ENCODE peak calls at places on chromosomes 1 and 21, in ten cellular contexts. One of them, this sample, is unnamed.
A peak's percentile ranks its signal among the peaks of the same experiment; 100 is the strongest.

GRCh38 chr1:41662656-41663437 is 178.4 kb upstream of the EDN2 start:
- DNase-seq in sigmoid colon: peak; percentile 79
- DNase-seq in K562: no peak
- DNase-seq in stomach: no peak
- DNase-seq in HCT116: no peak
- DNase-seq in endothelial cell of umbilical vein: no peak
- DNase-seq in transverse colon: peak; percentile 24
- DNase-seq in suprapubic skin: peak; percentile 76
- DNase-seq in vagina: no peak
- DNase-seq in H1: no peak
- DNase-seq in this sample: peak; percentile 75

GRCh38 chr1:25572708-25573590 is 29.5 kb downstream of the LDLRAP1 start:
- DNase-seq in HCT116: no peak
- DNase-seq in K562: peak; percentile 78
- DNase-seq in endothelial cell of umbilical vein: peak; percentile 48
- DNase-seq in vagina: no peak
- DNase-seq in stomach: peak; percentile 62
- DNase-seq in H1: peak; percentile 39
- DNase-seq in suprapubic skin: no peak
- DNase-seq in sigmoid colon: no peak
- DNase-seq in transverse colon: peak; percentile 72
- DNase-seq in this sample: peak; percentile 66

GRCh38 chr1:77473690-77474089 is 191.9 kb downstream of the AK5 start:
- DNase-seq in K562: no peak
- DNase-seq in vagina: no peak
- DNase-seq in sigmoid colon: no peak
- DNase-seq in HCT116: no peak
- DNase-seq in endothelial cell of umbilical vein: peak; percentile 83
- DNase-seq in transverse colon: no peak
- DNase-seq in H1: no peak
- DNase-seq in stomach: no peak
- DNase-seq in suprapubic skin: no peak
- DNase-seq in this sample: no peak

GRCh38 chr1:69568435-69569280 is 936 bp downstream of the LRRC7 start:
- DNase-seq in endothelial cell of umbilical vein: peak; percentile 9
- DNase-seq in H1: no peak
- DNase-seq in K562: peak; percentile 12
- DNase-seq in transverse colon: no peak
- DNase-seq in sigmoid colon: no peak
- DNase-seq in stomach: no peak
- DNase-seq in HCT116: no peak
- DNase-seq in suprapubic skin: no peak
- DNase-seq in vagina: no peak
- DNase-seq in this sample: no peak

GRCh38 chr1:161989108-161989507 is 34.6 kb downstream of the OLFML2B start:
- DNase-seq in K562: no peak
- DNase-seq in stomach: no peak
- DNase-seq in endothelial cell of umbilical vein: no peak
- DNase-seq in H1: no peak
- DNase-seq in suprapubic skin: no peak
- DNase-seq in transverse colon: no peak
- DNase-seq in HCT116: no peak
- DNase-seq in vagina: no peak
- DNase-seq in sigmoid colon: no peak
- DNase-seq in this sample: no peak

GRCh38 chr1:109547412-109548320 is 749 bp upstream of the GNAI3 start:
- DNase-seq in K562: peak; percentile 42
- DNase-seq in transverse colon: peak; percentile 47
- DNase-seq in sigmoid colon: peak; percentile 72
- DNase-seq in stomach: peak; percentile 37
- DNase-seq in vagina: no peak
- DNase-seq in suprapubic skin: no peak
- DNase-seq in HCT116: no peak
- DNase-seq in H1: no peak
- DNase-seq in endothelial cell of umbilical vein: peak; percentile 51
- DNase-seq in this sample: no peak

GRCh38 chr1:27491748-27492700 is 2.1 kb upstream of the WASF2 start:
- DNase-seq in stomach: no peak
- DNase-seq in sigmoid colon: peak; percentile 80
- DNase-seq in K562: no peak
- DNase-seq in endothelial cell of umbilical vein: peak; percentile 48
- DNase-seq in H1: no peak
- DNase-seq in vagina: no peak
- DNase-seq in HCT116: no peak
- DNase-seq in suprapubic skin: peak; percentile 75
- DNase-seq in transverse colon: peak; percentile 35
- DNase-seq in this sample: no peak

GRCh38 chr1:43280683-43281082 is 4.7 kb downstream of the C1orf210 start:
- DNase-seq in H1: no peak
- DNase-seq in HCT116: no peak
- DNase-seq in transverse colon: no peak
- DNase-seq in endothelial cell of umbilical vein: no peak
- DNase-seq in stomach: no peak
- DNase-seq in suprapubic skin: no peak
- DNase-seq in sigmoid colon: no peak
- DNase-seq in vagina: no peak
- DNase-seq in K562: no peak
- DNase-seq in this sample: no peak

GRCh38 chr1:205666372-205667166 is 13.7 kb downstream of the SLC45A3 start:
- DNase-seq in vagina: no peak
- DNase-seq in stomach: peak; percentile 52
- DNase-seq in HCT116: no peak
- DNase-seq in H1: no peak
- DNase-seq in transverse colon: peak; percentile 72
- DNase-seq in suprapubic skin: no peak
- DNase-seq in K562: no peak
- DNase-seq in endothelial cell of umbilical vein: no peak
- DNase-seq in sigmoid colon: no peak
- DNase-seq in this sample: no peak
- H3K36me3 ChIP-seq in vagina: no peaks in the 10 kb centered on the region
- H3K36me3 ChIP-seq in stomach: no peaks in the 10 kb centered on the region
- H3K36me3 ChIP-seq in HCT116: no peaks in the 10 kb centered on the region
- H3K36me3 ChIP-seq in H1: peaks cover 13% of the 10 kb centered on the region
- H3K36me3 ChIP-seq in transverse colon: no peaks in the 10 kb centered on the region
- H3K36me3 ChIP-seq in suprapubic skin: no peaks in the 10 kb centered on the region
- H3K36me3 ChIP-seq in K562: no peaks in the 10 kb centered on the region
- H3K36me3 ChIP-seq in endothelial cell of umbilical vein: peaks cover 3% of the 10 kb centered on the region
- H3K36me3 ChIP-seq in sigmoid colon: no peaks in the 10 kb centered on the region
- H3K36me3 ChIP-seq in this sample: no peaks in the 10 kb centered on the region

GRCh38 chr21:43983860-43984420 is 28.2 kb upstream of the TRAPPC10 start:
- DNase-seq in vagina: no peak
- DNase-seq in transverse colon: no peak
- DNase-seq in suprapubic skin: no peak
- DNase-seq in H1: no peak
- DNase-seq in sigmoid colon: no peak
- DNase-seq in endothelial cell of umbilical vein: no peak
- DNase-seq in K562: no peak
- DNase-seq in HCT116: no peak
- DNase-seq in stomach: no peak
- DNase-seq in this sample: no peak

GRCh38 chr21:43987509-43987908 is 24.6 kb upstream of the TRAPPC10 start:
- DNase-seq in sigmoid colon: no peak
- DNase-seq in HCT116: no peak
- DNase-seq in K562: no peak
- DNase-seq in stomach: no peak
- DNase-seq in endothelial cell of umbilical vein: no peak
- DNase-seq in vagina: no peak
- DNase-seq in suprapubic skin: no peak
- DNase-seq in transverse colon: no peak
- DNase-seq in H1: no peak
- DNase-seq in this sample: no peak

GRCh38 chr21:43984905-43985689 is 27.0 kb upstream of the TRAPPC10 start:
- DNase-seq in stomach: no peak
- DNase-seq in vagina: no peak
- DNase-seq in K562: no peak
- DNase-seq in HCT116: no peak
- DNase-seq in sigmoid colon: no peak
- DNase-seq in transverse colon: no peak
- DNase-seq in endothelial cell of umbilical vein: no peak
- DNase-seq in H1: no peak
- DNase-seq in suprapubic skin: no peak
- DNase-seq in this sample: peak; percentile 68

GRCh38 chr21:43986544-43987451 is 25.3 kb upstream of the TRAPPC10 start:
- DNase-seq in HCT116: no peak
- DNase-seq in suprapubic skin: no peak
- DNase-seq in sigmoid colon: no peak
- DNase-seq in transverse colon: no peak
- DNase-seq in stomach: no peak
- DNase-seq in vagina: no peak
- DNase-seq in K562: no peak
- DNase-seq in H1: no peak
- DNase-seq in endothelial cell of umbilical vein: no peak
- DNase-seq in this sample: no peak

DNA sequence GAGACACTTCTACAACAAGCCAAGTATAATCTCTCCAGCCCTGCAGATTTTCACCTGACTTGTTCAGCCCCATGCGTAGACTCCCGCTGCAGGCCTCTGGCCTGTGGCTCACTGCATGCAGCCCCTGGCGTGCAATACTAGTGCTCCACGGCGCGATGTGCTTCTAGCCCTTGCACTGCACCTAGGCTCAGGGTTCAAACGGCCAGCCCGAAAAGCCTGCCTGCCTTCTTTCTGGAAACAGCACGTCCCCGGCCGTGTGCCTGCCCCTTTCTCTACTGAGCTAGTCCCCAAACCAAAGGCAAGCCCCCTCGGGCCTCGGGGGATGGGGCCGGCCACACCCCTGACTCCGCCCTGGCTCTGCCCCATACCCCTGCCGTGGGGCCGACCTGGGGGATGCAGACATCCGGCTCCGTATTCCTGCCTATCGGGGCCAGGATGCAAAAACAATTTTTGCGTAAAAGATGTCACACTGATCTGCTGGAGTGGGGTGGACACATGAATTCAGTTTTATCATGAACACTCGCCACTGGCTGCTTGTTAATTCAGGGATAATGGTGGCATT is 26.3 kb upstream of the TRAPPC10 start:
- DNase-seq in H1: no peak
- DNase-seq in vagina: no peak
- DNase-seq in transverse colon: no peak
- DNase-seq in HCT116: no peak
- DNase-seq in suprapubic skin: no peak
- DNase-seq in stomach: no peak
- DNase-seq in K562: peak; percentile 47
- DNase-seq in endothelial cell of umbilical vein: no peak
- DNase-seq in sigmoid colon: no peak
- DNase-seq in this sample: no peak
- TF ChIP-seq POLR2A in H1: no peak
- TF ChIP-seq POLR2A in vagina: no peak
- TF ChIP-seq POLR2A in transverse colon: no peak
- TF ChIP-seq POLR2A in HCT116: no peak
- TF ChIP-seq POLR2A in suprapubic skin: no peak
- TF ChIP-seq POLR2A in stomach: no peak
- TF ChIP-seq POLR2A in K562: no peak
- TF ChIP-seq POLR2A in endothelial cell of umbilical vein: no peak
- TF ChIP-seq POLR2A in sigmoid colon: no peak
- TF ChIP-seq POLR2A in this sample: no peak

GRCh38 chr1:226787071-226787470 is 48.0 kb upstream of the ITPKB start:
- DNase-seq in endothelial cell of umbilical vein: no peak
- DNase-seq in HCT116: no peak
- DNase-seq in H1: no peak
- DNase-seq in stomach: no peak
- DNase-seq in suprapubic skin: no peak
- DNase-seq in K562: no peak
- DNase-seq in vagina: no peak
- DNase-seq in sigmoid colon: no peak
- DNase-seq in transverse colon: no peak
- DNase-seq in this sample: no peak

GRCh38 chr1:226787638-226788037 is 48.6 kb upstream of the ITPKB start:
- DNase-seq in stomach: no peak
- DNase-seq in sigmoid colon: no peak
- DNase-seq in vagina: no peak
- DNase-seq in H1: no peak
- DNase-seq in transverse colon: no peak
- DNase-seq in suprapubic skin: no peak
- DNase-seq in HCT116: no peak
- DNase-seq in endothelial cell of umbilical vein: no peak
- DNase-seq in K562: no peak
- DNase-seq in this sample: no peak

GRCh38 chr1:226786550-226786949 is 47.5 kb upstream of the ITPKB start:
- DNase-seq in K562: no peak
- DNase-seq in transverse colon: no peak
- DNase-seq in endothelial cell of umbilical vein: no peak
- DNase-seq in stomach: no peak
- DNase-seq in HCT116: no peak
- DNase-seq in sigmoid colon: no peak
- DNase-seq in H1: no peak
- DNase-seq in suprapubic skin: no peak
- DNase-seq in vagina: no peak
- DNase-seq in this sample: no peak

GRCh38 chr1:226784081-226785049 is 45.3 kb upstream of the ITPKB start:
- DNase-seq in H1: no peak
- DNase-seq in HCT116: no peak
- DNase-seq in suprapubic skin: no peak
- DNase-seq in transverse colon: no peak
- DNase-seq in endothelial cell of umbilical vein: peak; percentile 66
- DNase-seq in sigmoid colon: peak; percentile 86
- DNase-seq in stomach: no peak
- DNase-seq in vagina: no peak
- DNase-seq in K562: no peak
- DNase-seq in this sample: no peak

DNA sequence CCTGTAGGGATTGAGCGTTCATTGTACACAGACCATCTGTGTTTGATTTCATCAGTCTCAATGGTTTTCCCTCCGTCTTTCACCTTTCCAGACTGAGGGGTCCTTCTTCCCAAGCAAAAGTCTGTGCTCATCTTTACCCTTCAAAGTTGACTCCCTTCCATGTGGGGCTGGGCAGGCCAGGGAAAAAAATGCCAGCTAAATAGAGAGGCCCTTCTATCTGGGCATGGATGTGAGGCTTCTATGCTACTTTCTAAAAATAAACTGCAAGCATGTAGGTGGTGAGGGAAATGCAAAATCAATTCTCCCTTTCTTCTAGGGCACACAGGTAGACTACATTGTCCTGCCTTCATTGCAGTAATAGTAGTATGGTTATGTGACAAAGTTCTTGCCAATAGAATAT is 46.7 kb upstream of the ITPKB start:
- DNase-seq in stomach: no peak
- DNase-seq in HCT116: no peak
- DNase-seq in suprapubic skin: no peak
- DNase-seq in vagina: no peak
- DNase-seq in H1: no peak
- DNase-seq in endothelial cell of umbilical vein: no peak
- DNase-seq in transverse colon: no peak
- DNase-seq in K562: no peak
- DNase-seq in sigmoid colon: no peak
- DNase-seq in this sample: no peak
- TF ChIP-seq POLR2AphosphoS5 in stomach: no peak
- TF ChIP-seq POLR2AphosphoS5 in HCT116: no peak
- TF ChIP-seq POLR2AphosphoS5 in suprapubic skin: no peak
- TF ChIP-seq POLR2AphosphoS5 in vagina: no peak
- TF ChIP-seq POLR2AphosphoS5 in H1: no peak
- TF ChIP-seq POLR2AphosphoS5 in endothelial cell of umbilical vein: no peak
- TF ChIP-seq POLR2AphosphoS5 in transverse colon: no peak
- TF ChIP-seq POLR2AphosphoS5 in K562: no peak
- TF ChIP-seq POLR2AphosphoS5 in sigmoid colon: no peak
- TF ChIP-seq POLR2AphosphoS5 in this sample: no peak

DNA sequence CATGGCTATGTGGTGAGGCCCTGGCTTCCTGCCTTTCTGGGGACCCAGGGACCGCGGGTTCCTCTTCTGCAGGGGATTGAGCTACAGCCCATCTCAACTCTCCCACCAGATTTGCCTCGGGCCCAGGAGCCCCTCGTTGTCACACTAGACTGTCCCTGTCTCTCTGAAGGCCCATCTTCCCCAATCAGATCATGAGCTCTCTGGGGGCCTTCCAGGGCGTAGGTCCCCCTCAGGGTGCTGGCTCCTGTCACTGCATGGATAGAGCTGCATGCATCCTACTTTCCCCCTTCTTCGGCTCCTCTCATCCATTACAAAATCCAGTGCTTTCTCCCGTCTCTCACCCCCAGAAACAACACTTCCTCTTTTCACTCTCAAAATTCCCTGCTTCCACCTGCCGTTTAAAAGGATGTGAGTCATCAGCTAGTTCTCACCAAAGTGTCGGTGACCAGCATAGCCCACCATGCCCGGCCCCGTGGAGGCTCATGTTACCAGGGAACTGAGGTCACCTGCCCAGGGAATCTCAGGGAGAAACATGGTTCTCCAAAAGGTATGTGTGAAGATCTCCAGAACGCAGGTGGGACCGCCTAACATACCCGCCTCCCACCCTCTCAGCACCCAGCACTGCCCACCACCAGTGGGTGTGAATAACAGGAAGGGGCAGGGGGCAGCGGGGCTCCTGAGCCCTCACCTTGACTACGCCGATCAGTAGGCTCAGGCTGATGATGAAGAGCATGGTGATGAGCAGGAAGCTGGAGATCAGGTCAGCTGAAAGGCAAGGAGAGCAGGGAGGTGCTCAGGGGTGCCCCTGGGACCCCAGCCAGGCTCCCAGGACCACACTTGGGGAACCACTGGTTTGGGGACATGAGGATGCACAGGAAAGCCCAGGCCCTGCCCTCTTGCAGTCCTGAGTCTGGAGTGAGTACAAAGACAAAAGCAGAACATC is 16.4 kb downstream of the LAPTM5 start:
- DNase-seq in endothelial cell of umbilical vein: peak; percentile 32
- DNase-seq in vagina: no peak
- DNase-seq in stomach: no peak
- DNase-seq in suprapubic skin: no peak
- DNase-seq in HCT116: no peak
- DNase-seq in H1: no peak
- DNase-seq in transverse colon: no peak
- DNase-seq in K562: peak; percentile 52
- DNase-seq in sigmoid colon: no peak
- DNase-seq in this sample: no peak
- H3K36me3 ChIP-seq in endothelial cell of umbilical vein: peaks cover 2% of the 10 kb centered on the region
- H3K36me3 ChIP-seq in vagina: no peaks in the 10 kb centered on the region
- H3K36me3 ChIP-seq in stomach: peaks cover 36% of the 10 kb centered on the region
- H3K36me3 ChIP-seq in suprapubic skin: peaks cover 6% of the 10 kb centered on the region
- H3K36me3 ChIP-seq in HCT116: no peaks in the 10 kb centered on the region
- H3K36me3 ChIP-seq in H1: no peaks in the 10 kb centered on the region
- H3K36me3 ChIP-seq in transverse colon: no peaks in the 10 kb centered on the region
- H3K36me3 ChIP-seq in K562: no peaks in the 10 kb centered on the region
- H3K36me3 ChIP-seq in sigmoid colon: no peaks in the 10 kb centered on the region
- H3K36me3 ChIP-seq in this sample: peaks cover 25% of the 10 kb centered on the region